ENCODE peak calls at places on chromosomes 12 and 14, in seven cellular contexts. N, B, T, C, V, S and F are unnamed samples.

GRCh38 chr12:128727461-128727860 is 96.3 kb downstream of the SLC15A4 start:
- DNase-seq in C (no peak), B (no peak), N (no peak), V (no peak), T (no peak), S (no peak), F (no peak)

GRCh38 chr14:77307099-77307496 is 13.6 kb downstream of the POMT2 start:
- DNase-seq in C (peak; percentile 19), S (no peak), V (no peak), N (no peak), T (peak; percentile 37), B (no peak), F (no peak)

GRCh38 chr12:20030847-20031246 is 337.5 kb upstream of the PDE3A start:
- DNase-seq in V (no peak), T (peak; percentile 19), B (no peak), N (no peak), C (no peak), S (no peak), F (no peak)

GRCh38 chr12:2673966-2674810 is 120.6 kb upstream of the FKBP4 start:
- DNase-seq in S (no peak), V (peak; percentile 60), C (no peak), N (no peak), T (no peak), B (no peak), F (no peak)

GRCh38 chr14:94517248-94517640 is 8.0 kb upstream of the SERPINA12 start:
- DNase-seq in B (no peak), V (no peak), N (no peak), S (no peak), T (no peak), C (no peak), F (no peak)

GRCh38 chr12:110109037-110109836 is 14.9 kb upstream of the IFT81 start:
- DNase-seq in B (no peak), N (peak; percentile 43), T (peak; percentile 74), V (no peak), S (peak; percentile 34), C (no peak), F (peak; percentile 100)

GRCh38 chr12:45329702-45330101 is 113.8 kb downstream of the ANO6 start:
- DNase-seq in S (no peak), C (no peak), N (no peak), B (no peak), V (no peak), T (no peak), F (no peak)

GRCh38 chr14:89351364-89351957 is 65.6 kb downstream of the FOXN3 start:
- DNase-seq in N (no peak), C (peak; percentile 53), T (peak; percentile 51), B (no peak), S (peak; percentile 53), V (no peak), F (no peak)

GRCh38 chr14:61611880-61612630 is 83.3 kb upstream of the HIF1A start:
- DNase-seq in T (no peak), S (no peak), B (no peak), V (no peak), C (no peak), N (no peak), F (no peak)

GRCh38 chr12:54010053-54010971 is 1.5 kb downstream of the HOXC8 start:
- DNase-seq in B (no peak), S (no peak), N (no peak), V (no peak), T (no peak), C (no peak), F (no peak)

GRCh38 chr14:68473050-68473449 is 319.8 kb downstream of the ZFP36L1 start:
- DNase-seq in C (no peak), B (no peak), V (no peak), T (no peak), S (no peak), N (no peak), F (no peak)

GRCh38 chr12:116267948-116268347 is 9.5 kb downstream of the MED13L start:
- DNase-seq in T (no peak), C (no peak), V (no peak), N (no peak), S (no peak), B (no peak), F (no peak)

GRCh38 chr14:25908707-25909106 is 689.1 kb downstream of the NOVA1 start:
- DNase-seq in N (no peak), B (no peak), V (no peak), C (no peak), S (no peak), T (no peak), F (no peak)

GRCh38 chr12:23771230-23771949 is 178.1 kb downstream of the SOX5 start:
- DNase-seq in N (no peak), C (no peak), V (no peak), B (no peak), T (peak; percentile 18), S (no peak), F (no peak)

DNA sequence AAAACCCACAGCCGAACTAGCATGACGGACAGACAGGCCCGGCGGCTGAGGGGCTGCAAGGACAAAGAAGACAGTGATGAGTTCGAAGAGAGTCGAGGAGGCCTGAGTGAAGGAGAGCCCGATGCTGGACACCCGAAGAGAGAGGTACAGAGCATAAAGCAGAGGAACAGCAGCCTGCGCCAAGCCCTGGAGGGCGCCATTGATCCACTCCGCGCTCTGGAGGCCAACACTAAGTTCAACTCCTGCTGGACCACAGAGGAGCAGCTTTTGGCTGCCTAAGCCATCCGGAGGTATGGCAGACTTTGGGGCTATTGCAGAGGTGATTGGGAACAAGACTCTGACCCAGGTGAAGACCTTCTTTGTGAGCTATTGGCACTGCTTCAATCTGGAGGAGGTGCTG is 7.8 kb upstream of the PLXNC1 start:
- DNase-seq in V (no peak), C (peak; percentile 65), N (no peak), S (no peak), T (peak; percentile 27), B (no peak), F (no peak)
- TF ChIP-seq CTCF in V (peak; percentile 63), C (peak; percentile 61), N (no peak), S (peak; percentile 60), T (no peak), B (peak; percentile 54), F (peak; percentile 53)

GRCh38 chr12:41368006-41368405 is 179.9 kb downstream of the PDZRN4 start:
- DNase-seq in N (no peak), V (no peak), B (no peak), C (no peak), T (no peak), S (no peak), F (no peak)
- TF ChIP-seq CTCF in N (no peak), V (peak; percentile 61), B (peak; percentile 40), C (no peak), T (peak; percentile 37), S (no peak), F (no peak)

GRCh38 chr12:15928870-15929571 is 17.9 kb downstream of the DERA start:
- DNase-seq in N (no peak), S (no peak), C (no peak), T (no peak), V (no peak), B (no peak), F (no peak)

GRCh38 chr12:15933751-15934150 is 22.6 kb downstream of the DERA start:
- DNase-seq in T (no peak), V (no peak), N (no peak), B (no peak), S (no peak), C (no peak), F (peak; percentile 32)

GRCh38 chr12:15928345-15928744 is 17.2 kb downstream of the DERA start:
- DNase-seq in N (no peak), B (no peak), V (no peak), C (no peak), S (no peak), T (no peak), F (peak; percentile 42)

GRCh38 chr12:15932975-15933374 is 21.8 kb downstream of the DERA start:
- DNase-seq in V (no peak), B (no peak), N (no peak), C (no peak), T (no peak), S (no peak), F (no peak)

GRCh38 chr12:15931590-15932053 is 20.5 kb downstream of the DERA start:
- DNase-seq in B (no peak), T (no peak), V (no peak), S (no peak), N (no peak), C (no peak), F (no peak)
- TF ChIP-seq CTCF in B (peak; percentile 5), T (no peak), V (peak; percentile 33), S (no peak), N (no peak), C (no peak), F (no peak)

DNA sequence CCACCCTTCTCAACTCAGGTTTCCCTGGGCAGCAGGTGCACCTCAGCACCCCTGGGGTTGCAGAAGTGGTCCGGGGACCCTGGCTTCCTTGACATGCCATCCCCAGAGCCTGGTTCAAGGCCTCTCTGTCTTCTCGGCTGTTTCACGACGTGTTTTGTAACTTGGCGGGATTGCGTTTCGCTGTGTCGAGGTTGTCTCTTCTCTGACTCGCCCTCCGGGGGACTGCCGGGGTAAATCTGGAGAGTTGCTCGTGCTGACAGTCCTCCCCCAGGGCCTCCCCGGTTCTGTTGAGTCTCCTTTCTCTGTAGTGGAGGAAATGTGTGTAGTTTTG is 25.6 kb downstream of the MEG3 start:
- DNase-seq in V (no peak), T (no peak), S (no peak), B (no peak), N (no peak), C (no peak), F (no peak)
- TF ChIP-seq CTCF in V (no peak), T (no peak), S (no peak), B (no peak), N (no peak), C (no peak), F (no peak)